ENCODE peak calls at places on chromosomes 16 and 17, in eight cellular contexts. L is activated naive CD4-positive, alpha-beta T cell treated with anti-CD3 and anti-CD28 coated beads, Interleukin-2, amount 10 ng/mL, durations not matched to agents 7 days and 5 days; X is neural crest cell; V is left ventricle myocardium inferior; P is K562; H is mucosa of descending colon; O is KBM-7; Y is uterus. W is an unnamed sample.

GRCh38 chr16:11435576-11435975 is 90.3 kb downstream of the RMI2 start:
- DNase-seq in L (no peak), X (no peak), V (no peak), P (no peak), H (no peak), O (no peak), Y (no peak), W (no peak)

GRCh38 chr16:23382279-23382678 is 70.7 kb downstream of the COG7 start:
- DNase-seq in L (no peak), X (no peak), V (no peak), P (no peak), H (no peak), O (no peak), Y (no peak), W (no peak)

GRCh38 chr17:60944751-60945150 is 267.1 kb downstream of the BCAS3 start:
- DNase-seq in L (no peak), X (no peak), V (no peak), P (no peak), H (no peak), O (no peak), Y (no peak), W (no peak)

GRCh38 chr17:55264640-55265298 is at the start of gene HLF:
- DNase-seq in L (peak), X (peak), V (peak), P (peak), H (peak), O (peak), Y (peak), W (peak)

GRCh38 chr16:67546761-67547422 is 15.4 kb upstream of the CTCF start:
- DNase-seq in L (peak), X (peak), V (peak), P (peak), H (peak), O (peak), Y (peak), W (peak)

GRCh38 chr17:44865231-44865660 is 17.6 kb downstream of the HIGD1B start:
- DNase-seq in L (peak), X (peak), V (peak), P (peak), H (peak), O (peak), Y (peak), W (peak)

GRCh38 chr17:28900986-28901726 is 1.7 kb downstream of the DHRS13 start:
- DNase-seq in L (no peak), X (no peak), V (no peak), P (peak), H (no peak), O (no peak), Y (no peak), W (no peak)

GRCh38 chr17:16444258-16444886 is 29.0 kb downstream of the TRPV2 start:
- DNase-seq in L (no peak), X (no peak), V (no peak), P (peak), H (no peak), O (peak), Y (no peak), W (no peak)

GRCh38 chr17:64750478-64750877 is 88.4 kb upstream of the SMURF2 start:
- DNase-seq in L (no peak), X (no peak), V (no peak), P (no peak), H (no peak), O (no peak), Y (no peak), W (no peak)

W was measured in erythroblast.